ENCODE peak calls at places on chromosomes 6 and 20, in seven cellular contexts. X, P, U, K, D, O and Y are unnamed samples.

GRCh38 chr20:60053125-60053812 is 95.0 kb downstream of the CDH26 start:
- DNase-seq in O (peak; percentile 97), D (no peak), X (peak; percentile 17), U (no peak), P (no peak), K (no peak), Y (no peak)

GRCh38 chr20:57009775-57010174 is 256.7 kb downstream of the BMP7 start:
- DNase-seq in P (no peak), X (no peak), D (no peak), U (no peak), O (no peak), K (no peak), Y (no peak)

GRCh38 chr6:15264902-15265761 is 19.3 kb downstream of the JARID2 start:
- DNase-seq in U (no peak), D (no peak), X (no peak), P (peak; percentile 74), O (no peak), K (no peak), Y (no peak)

GRCh38 chr6:70371454-70372105 is 41.7 kb upstream of the FAM135A start:
- DNase-seq in O (peak; percentile 58), D (no peak), P (peak; percentile 74), U (peak; percentile 46), X (peak; percentile 72), K (peak; percentile 35), Y (no peak)

GRCh38 chr20:26208296-26209091 is 511.8 kb upstream of the ZNF337 start:
- DNase-seq in X (no peak), U (peak; percentile 16), O (no peak), K (peak; percentile 3), D (peak; percentile 18), P (no peak), Y (no peak)

GRCh38 chr6:37083243-37084138 is 78.0 kb downstream of the FGD2 start:
- DNase-seq in K (no peak), D (no peak), O (no peak), P (peak; percentile 82), U (no peak), X (no peak), Y (no peak)

GRCh38 chr20:47256665-47257236 is 99.7 kb downstream of the ZMYND8 start:
- DNase-seq in P (peak; percentile 66), K (no peak), D (no peak), U (no peak), X (no peak), O (no peak), Y (no peak)

GRCh38 chr6:25130518-25130917 is 148.7 kb upstream of the CARMIL1 start:
- DNase-seq in U (no peak), K (no peak), X (no peak), D (no peak), P (no peak), O (no peak), Y (no peak)

GRCh38 chr6:101830501-101831031 is 437.1 kb downstream of the GRIK2 start:
- DNase-seq in D (no peak), X (no peak), O (no peak), K (no peak), U (no peak), P (peak; percentile 30), Y (no peak)

GRCh38 chr6:80872951-80873308 is 766.5 kb downstream of the BCKDHB start:
- DNase-seq in P (no peak), O (no peak), D (no peak), K (no peak), U (no peak), X (no peak), Y (no peak)

GRCh38 chr6:104559435-104560202 is 300.1 kb downstream of the HACE1 start:
- DNase-seq in U (no peak), K (no peak), O (no peak), P (peak; percentile 25), D (no peak), X (no peak), Y (no peak)

GRCh38 chr6:17269840-17270239 is 11.3 kb upstream of the RBM24 start:
- DNase-seq in P (peak; percentile 22), O (no peak), U (no peak), X (peak; percentile 17), K (no peak), D (no peak), Y (no peak)

GRCh38 chr20:57387945-57388351 is 3.2 kb upstream of the RBM38 start:
- DNase-seq in K (no peak), O (no peak), X (no peak), U (no peak), P (no peak), D (no peak), Y (no peak)

GRCh38 chr20:18987781-18988360 is 174.3 kb downstream of the SCP2D1 start:
- DNase-seq in X (no peak), D (no peak), U (no peak), O (no peak), K (no peak), P (no peak), Y (no peak)

GRCh38 chr6:71589254-71589653 is 297.1 kb upstream of the RIMS1 start:
- DNase-seq in U (no peak), K (no peak), O (no peak), D (no peak), P (no peak), X (no peak), Y (no peak)

GRCh38 chr6:111973897-111974639 is 79.8 kb upstream of the CCN6 start:
- DNase-seq in P (peak; percentile 74), X (no peak), D (no peak), O (no peak), U (no peak), K (no peak), Y (no peak)

GRCh38 chr20:43752561-43753301 is 25.9 kb upstream of the GTSF1L start:
- DNase-seq in U (peak; percentile 70), K (peak; percentile 67), P (peak; percentile 98), O (no peak), D (no peak), X (no peak), Y (no peak)

GRCh38 chr20:48503166-48503815 is 324.5 kb downstream of the PREX1 start:
- DNase-seq in O (no peak), P (no peak), K (no peak), U (no peak), X (no peak), D (no peak), Y (no peak)

GRCh38 chr6:122609881-122610689 is at the start of gene PKIB:
- DNase-seq in P (peak; percentile 62), O (peak; percentile 86), X (peak; percentile 60), U (peak; percentile 71), K (peak; percentile 64), D (no peak), Y (peak; percentile 10)